ENCODE peak calls at places on chromosomes 13 and 19, in eight cellular contexts. W is spleen; O is memory B cell; B is stimulated activated CD8-positive, alpha-beta memory T cell treated with anti-CD3 and anti-CD28 coated beads, Interleukin-7, amount 100 ng/mL, for 1 hour; E is NCI-H1092; A is NCI-H2029 treated with DMSO at 0.1 percent for 48 hours; S is substantia nigra; R is NCI-H146. Q is an unnamed sample.

GRCh38 chr13:109393045-109393444 is 393.3 kb downstream of the IRS2 start:
- DNase-seq in B (no peak), A (no peak), O (no peak), E (no peak), W (no peak), S (no peak), R (no peak), Q (no peak)

GRCh38 chr13:111994578-111994977 is 72.4 kb upstream of the SOX1 start:
- DNase-seq in E (no peak), R (no peak), W (no peak), S (no peak), O (no peak), A (no peak), B (no peak), Q (no peak)

GRCh38 chr19:13995017-13995728 is 10.9 kb downstream of the RFX1 start:
- DNase-seq in B (no peak), S (no peak), E (no peak), W (no peak), O (no peak), A (no peak), R (no peak), Q (no peak)

GRCh38 chr19:49142866-49143335 is 12.3 kb downstream of the HRC start:
- DNase-seq in R (peak), S (peak), B (peak), A (peak), O (no peak), W (peak), E (peak), Q (no peak)

GRCh38 chr19:53161123-53161522 is 2.3 kb upstream of the ZNF347 start:
- DNase-seq in S (no peak), E (no peak), B (no peak), A (no peak), W (no peak), O (no peak), R (no peak), Q (no peak)

GRCh38 chr13:98999635-98999952 is 21.7 kb upstream of the DOCK9 start:
- DNase-seq in O (no peak), B (no peak), R (no peak), A (no peak), W (no peak), E (no peak), S (no peak), Q (no peak)

GRCh38 chr13:105972811-105973590 is 562.5 kb downstream of the EFNB2 start:
- DNase-seq in O (no peak), S (no peak), R (no peak), E (no peak), B (no peak), W (no peak), A (no peak), Q (no peak)

GRCh38 chr13:31046711-31047279 is 114.3 kb downstream of the TEX26 start:
- DNase-seq in O (no peak), A (peak), E (peak), S (peak), R (peak), W (no peak), B (no peak), Q (no peak)

GRCh38 chr13:25148005-25148798 is 23.9 kb downstream of the AMER2 start:
- DNase-seq in O (no peak), S (no peak), E (no peak), W (no peak), A (no peak), R (no peak), B (no peak), Q (no peak)

GRCh38 chr13:39603424-39603947 is 493 bp upstream of the LHFPL6 start:
- DNase-seq in R (peak), A (no peak), E (peak), O (no peak), B (no peak), S (peak), W (no peak), Q (no peak)

GRCh38 chr13:73803997-73804396 is 330.2 kb downstream of the KLF12 start:
- DNase-seq in W (no peak), S (no peak), B (no peak), A (no peak), R (no peak), E (no peak), O (no peak), Q (no peak)

GRCh38 chr13:114064516-114065140 is 67.8 kb downstream of the RASA3 start:
- DNase-seq in O (no peak), R (no peak), B (no peak), S (peak), E (no peak), A (no peak), W (peak), Q (no peak)

GRCh38 chr13:87498681-87499080 is 172.5 kb upstream of the SLITRK5 start:
- DNase-seq in B (no peak), O (no peak), R (no peak), W (no peak), A (no peak), S (no peak), E (no peak), Q (no peak)

GRCh38 chr19:40802300-40803169 is 3.5 kb downstream of the EGLN2 start:
- DNase-seq in W (peak), R (no peak), B (no peak), S (peak), E (no peak), A (no peak), O (no peak), Q (no peak)

GRCh38 chr19:50964266-50964665 is 5.1 kb downstream of the KLK6 start:
- DNase-seq in B (no peak), E (no peak), W (no peak), A (no peak), R (no peak), S (no peak), O (no peak), Q (no peak)

GRCh38 chr19:15640294-15640903 is at the start of gene CYP4F3:
- DNase-seq in B (no peak), O (no peak), E (peak), R (peak), A (peak), S (no peak), W (peak), Q (no peak)

GRCh38 chr19:57830071-57830602 is at the start of gene ZNF587B:
- DNase-seq in A (peak), E (no peak), O (no peak), S (peak), B (peak), W (peak), R (no peak), Q (no peak)

GRCh38 chr13:44523176-44524017 is 52.7 kb downstream of the TSC22D1 start:
- DNase-seq in W (no peak), R (no peak), E (no peak), S (no peak), B (no peak), A (no peak), O (no peak), Q (no peak)

GRCh38 chr19:1295169-1296012 is 9.7 kb downstream of the EFNA2 start:
- DNase-seq in A (no peak), B (no peak), E (no peak), S (no peak), R (no peak), W (no peak), O (no peak), Q (peak)

GRCh38 chr13:98216135-98216565 is 39.1 kb upstream of the RNF113B start:
- DNase-seq in W (no peak), O (no peak), R (no peak), B (no peak), E (peak), A (no peak), S (peak), Q (no peak)

GRCh38 chr13:98976941-98977340 is 923 bp downstream of the DOCK9 start:
- DNase-seq in A (no peak), O (no peak), R (no peak), B (no peak), E (no peak), W (no peak), S (no peak), Q (no peak)

GRCh38 chr19:49506575-49507105 is 5.8 kb upstream of the FCGRT start:
- DNase-seq in O (peak), E (no peak), A (peak), W (peak), B (peak), S (peak), R (peak), Q (peak)

GRCh38 chr19:47637550-47637949 is 28.6 kb downstream of the BICRA start:
- DNase-seq in R (no peak), O (no peak), W (no peak), B (no peak), S (no peak), E (no peak), A (no peak), Q (no peak)

GRCh38 chr19:10784257-10784656 is 51.8 kb downstream of the TMED1 start:
- DNase-seq in A (no peak), W (peak), S (peak), O (no peak), B (no peak), E (no peak), R (no peak), Q (no peak)

GRCh38 chr13:94702181-94703041 is 9.9 kb downstream of the SOX21 start:
- DNase-seq in A (no peak), B (no peak), E (no peak), S (no peak), R (no peak), W (no peak), O (no peak), Q (no peak)

GRCh38 chr13:102401305-102401704 is 543 bp downstream of the FGF14 start:
- DNase-seq in O (no peak), R (peak), B (no peak), E (no peak), W (no peak), A (no peak), S (no peak), Q (no peak)

GRCh38 chr13:30133554-30133912 is 173.8 kb downstream of the KATNAL1 start:
- DNase-seq in W (no peak), S (no peak), R (peak), A (no peak), O (no peak), E (no peak), B (no peak), Q (no peak)

GRCh38 chr19:19372656-19373416 is 32.6 kb upstream of the GATAD2A start:
- DNase-seq in R (peak), W (peak), B (no peak), S (peak), A (no peak), E (no peak), O (no peak), Q (peak)

GRCh38 chr19:11971045-11971444 is 6.2 kb downstream of the ZNF763 start:
- DNase-seq in B (no peak), A (no peak), O (no peak), R (no peak), W (no peak), E (no peak), S (no peak), Q (no peak)

GRCh38 chr19:3573858-3574637 is 1.3 kb downstream of the HMG20B start:
- DNase-seq in A (peak), E (peak), S (peak), R (peak), W (peak), B (peak), O (peak), Q (peak)

GRCh38 chr19:11279505-11280236 is 16.3 kb upstream of the TSPAN16 start:
- DNase-seq in S (no peak), W (no peak), R (peak), E (no peak), B (no peak), A (no peak), O (no peak), Q (no peak)

GRCh38 chr13:90302113-90302512 is 1045.4 kb upstream of the MIR17HG start:
- DNase-seq in B (no peak), W (no peak), A (no peak), E (no peak), O (no peak), R (no peak), S (no peak), Q (no peak)

GRCh38 chr13:99501952-99502310 is 659 bp downstream of the TM9SF2 start:
- DNase-seq in A (no peak), W (no peak), E (no peak), S (no peak), R (peak), O (no peak), B (no peak), Q (no peak)

Q was measured in GM18507.